ENCODE peak calls at places on chromosomes 2 and 18, in five cellular contexts. One of them, this sample, is unnamed.

GRCh38 chr18:9405977-9406376 is 69.3 kb upstream of the RALBP1 start:
- DNase-seq in HepG2: no peak
- DNase-seq in K562: no peak
- DNase-seq in WTC11: no peak
- DNase-seq in GM12878: no peak
- DNase-seq in this sample: no peak

GRCh38 chr18:36633961-36634412 is 194.8 kb downstream of the TPGS2 start:
- DNase-seq in K562: no peak
- DNase-seq in WTC11: no peak
- DNase-seq in GM12878: peak
- DNase-seq in HepG2: no peak
- DNase-seq in this sample: no peak

GRCh38 chr2:165070089-165070488 is 114.8 kb upstream of the SLC38A11 start:
- DNase-seq in HepG2: no peak
- DNase-seq in K562: no peak
- DNase-seq in WTC11: peak
- DNase-seq in GM12878: no peak
- DNase-seq in this sample: no peak

GRCh38 chr18:3604626-3605408 is 154.8 kb downstream of the TGIF1 start:
- DNase-seq in GM12878: peak
- DNase-seq in HepG2: peak
- DNase-seq in K562: peak
- DNase-seq in WTC11: no peak
- DNase-seq in this sample: no peak

GRCh38 chr2:88853403-88853790 is 161.9 kb downstream of the RPIA start:
- DNase-seq in WTC11: no peak
- DNase-seq in GM12878: no peak
- DNase-seq in HepG2: no peak
- DNase-seq in K562: no peak
- DNase-seq in this sample: no peak

GRCh38 chr2:144995482-144995881 is 475.6 kb upstream of the ZEB2 start:
- DNase-seq in K562: no peak
- DNase-seq in WTC11: no peak
- DNase-seq in HepG2: no peak
- DNase-seq in GM12878: no peak
- DNase-seq in this sample: no peak

GRCh38 chr2:76247006-76247405 is 536.3 kb upstream of the GCFC2 start:
- DNase-seq in HepG2: no peak
- DNase-seq in K562: no peak
- DNase-seq in GM12878: no peak
- DNase-seq in WTC11: no peak
- DNase-seq in this sample: no peak

GRCh38 chr2:33425660-33426059 is 50.8 kb upstream of the RASGRP3 start:
- DNase-seq in HepG2: no peak
- DNase-seq in K562: no peak
- DNase-seq in WTC11: no peak
- DNase-seq in GM12878: no peak
- DNase-seq in this sample: no peak

GRCh38 chr2:22282215-22282614 is 1102.8 kb upstream of the KLHL29 start:
- DNase-seq in WTC11: no peak
- DNase-seq in GM12878: no peak
- DNase-seq in HepG2: no peak
- DNase-seq in K562: no peak
- DNase-seq in this sample: no peak

GRCh38 chr2:32805104-32806095 is 141.4 kb upstream of the LTBP1 start:
- DNase-seq in K562: no peak
- DNase-seq in GM12878: no peak
- DNase-seq in HepG2: peak
- DNase-seq in WTC11: no peak
- DNase-seq in this sample: peak

GRCh38 chr2:113755690-113756063 is 765 bp downstream of the SLC35F5 start:
- DNase-seq in HepG2: peak
- DNase-seq in WTC11: no peak
- DNase-seq in GM12878: peak
- DNase-seq in K562: peak
- DNase-seq in this sample: no peak

GRCh38 chr2:235026649-235027557 is 75.1 kb downstream of the SH3BP4 start:
- DNase-seq in HepG2: no peak
- DNase-seq in WTC11: no peak
- DNase-seq in K562: no peak
- DNase-seq in GM12878: no peak
- DNase-seq in this sample: peak

GRCh38 chr2:143471550-143471949 is 342.3 kb downstream of the ARHGAP15 start:
- DNase-seq in GM12878: no peak
- DNase-seq in WTC11: no peak
- DNase-seq in HepG2: no peak
- DNase-seq in K562: no peak
- DNase-seq in this sample: no peak

GRCh38 chr2:119591523-119591922 is 47.3 kb downstream of the CFAP221 start:
- DNase-seq in GM12878: no peak
- DNase-seq in WTC11: no peak
- DNase-seq in HepG2: no peak
- DNase-seq in K562: no peak
- DNase-seq in this sample: no peak

GRCh38 chr2:63822478-63822877 is 19.2 kb upstream of the UGP2 start:
- DNase-seq in K562: no peak
- DNase-seq in WTC11: no peak
- DNase-seq in GM12878: no peak
- DNase-seq in HepG2: no peak
- DNase-seq in this sample: no peak

GRCh38 chr2:118221952-118222594 is 133.8 kb downstream of the INSIG2 start:
- DNase-seq in K562: peak
- DNase-seq in HepG2: peak
- DNase-seq in WTC11: no peak
- DNase-seq in GM12878: no peak
- DNase-seq in this sample: peak

GRCh38 chr2:240588669-240589068 is 2.1 kb downstream of the CAPN10 start:
- DNase-seq in K562: no peak
- DNase-seq in WTC11: no peak
- DNase-seq in GM12878: no peak
- DNase-seq in HepG2: no peak
- DNase-seq in this sample: no peak

GRCh38 chr18:62996552-62996951 is 281.2 kb downstream of the PHLPP1 start:
- DNase-seq in HepG2: no peak
- DNase-seq in K562: no peak
- DNase-seq in WTC11: no peak
- DNase-seq in GM12878: no peak
- DNase-seq in this sample: no peak
- TF ChIP-seq ESRRA in HepG2: no peak
- TF ChIP-seq ESRRA in K562: no peak
- TF ChIP-seq ESRRA in WTC11: no peak
- TF ChIP-seq ESRRA in GM12878: no peak
- TF ChIP-seq ESRRA in this sample: no peak

GRCh38 chr2:239548491-239548890 is 147.7 kb upstream of the HDAC4 start:
- DNase-seq in GM12878: no peak
- DNase-seq in WTC11: no peak
- DNase-seq in K562: no peak
- DNase-seq in HepG2: no peak
- DNase-seq in this sample: no peak
- TF ChIP-seq ESRRA in GM12878: no peak
- TF ChIP-seq ESRRA in WTC11: no peak
- TF ChIP-seq ESRRA in K562: no peak
- TF ChIP-seq ESRRA in HepG2: no peak
- TF ChIP-seq ESRRA in this sample: no peak

GRCh38 chr2:177478029-177478428 is 85.5 kb downstream of the AGPS start:
- DNase-seq in WTC11: no peak
- DNase-seq in HepG2: no peak
- DNase-seq in GM12878: no peak
- DNase-seq in K562: peak
- DNase-seq in this sample: no peak

GRCh38 chr2:177476897-177477296 is 84.3 kb downstream of the AGPS start:
- DNase-seq in WTC11: no peak
- DNase-seq in GM12878: no peak
- DNase-seq in HepG2: no peak
- DNase-seq in K562: no peak
- DNase-seq in this sample: no peak

GRCh38 chr2:177471990-177472389 is 79.4 kb downstream of the AGPS start:
- DNase-seq in K562: no peak
- DNase-seq in HepG2: no peak
- DNase-seq in GM12878: no peak
- DNase-seq in WTC11: no peak
- DNase-seq in this sample: no peak

GRCh38 chr2:177474904-177475474 is 82.4 kb downstream of the AGPS start:
- DNase-seq in HepG2: no peak
- DNase-seq in GM12878: no peak
- DNase-seq in WTC11: no peak
- DNase-seq in K562: no peak
- DNase-seq in this sample: no peak

DNA sequence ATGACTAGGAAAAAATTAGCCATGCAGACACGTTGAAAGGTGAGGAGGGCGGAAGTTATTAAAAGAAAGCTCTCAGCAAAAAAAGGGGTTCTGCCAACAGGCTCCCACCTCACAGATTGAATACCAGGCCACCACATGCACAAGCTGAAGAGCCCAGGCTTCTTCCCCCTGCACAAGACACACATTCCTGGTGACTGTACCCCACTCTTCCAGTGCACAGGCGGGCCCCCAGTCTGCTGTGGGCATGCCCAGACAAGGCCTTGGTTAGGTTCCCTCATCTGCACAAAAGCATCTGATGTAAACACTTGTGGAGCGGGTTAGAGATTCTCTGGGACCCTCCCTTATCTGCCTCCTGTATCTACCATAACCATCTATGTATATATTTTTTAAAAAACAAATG is 81.7 kb downstream of the AGPS start:
- DNase-seq in GM12878: no peak
- DNase-seq in HepG2: no peak
- DNase-seq in K562: no peak
- DNase-seq in WTC11: no peak
- DNase-seq in this sample: no peak
- TF ChIP-seq ESRRA in GM12878: no peak
- TF ChIP-seq ESRRA in HepG2: no peak
- TF ChIP-seq ESRRA in K562: no peak
- TF ChIP-seq ESRRA in WTC11: no peak
- TF ChIP-seq ESRRA in this sample: no peak

GRCh38 chr2:10220516-10221391 is 82.0 kb upstream of the HPCAL1 start:
- DNase-seq in HepG2: no peak
- DNase-seq in GM12878: no peak
- DNase-seq in K562: peak
- DNase-seq in WTC11: no peak
- DNase-seq in this sample: no peak
- TF ChIP-seq ESRRA in HepG2: no peak
- TF ChIP-seq ESRRA in GM12878: no peak
- TF ChIP-seq ESRRA in K562: no peak
- TF ChIP-seq ESRRA in WTC11: no peak
- TF ChIP-seq ESRRA in this sample: no peak

DNA sequence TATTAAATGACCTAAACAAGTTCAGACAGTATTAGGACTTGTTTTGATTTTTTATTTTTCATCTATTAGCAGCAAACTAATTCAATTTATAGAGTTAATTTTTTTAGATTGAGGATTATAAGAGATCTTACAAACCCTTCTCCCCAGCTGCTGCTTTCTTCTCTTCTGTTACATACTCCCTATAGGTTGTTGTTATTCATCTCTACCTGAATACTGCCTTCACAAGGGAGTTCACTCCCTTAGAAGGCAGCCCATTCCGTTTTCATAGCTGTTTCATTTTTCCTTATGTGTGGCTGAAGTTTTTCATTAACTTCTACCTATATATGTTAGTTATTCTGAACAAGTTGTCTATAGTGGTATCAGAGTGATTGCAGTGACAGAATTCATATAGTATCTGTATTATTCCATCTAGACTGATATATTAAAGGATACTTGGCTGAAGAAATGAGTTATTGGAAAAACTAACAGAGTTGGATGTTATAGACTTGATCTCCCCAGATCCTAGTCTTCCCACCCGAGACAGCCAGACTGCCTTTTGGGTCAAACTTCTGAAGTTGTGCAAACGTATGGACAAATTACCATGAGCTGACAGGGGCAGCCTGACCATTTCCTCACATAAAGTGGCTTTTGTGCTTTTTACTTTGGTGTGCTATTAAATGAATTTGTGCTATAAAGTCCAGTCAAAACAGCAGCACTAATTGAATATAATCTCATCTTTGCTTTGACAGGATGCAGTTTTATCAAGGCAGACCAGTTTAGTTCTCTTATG is 8.7 kb downstream of the GLS start:
- DNase-seq in GM12878: no peak
- DNase-seq in WTC11: no peak
- DNase-seq in K562: no peak
- DNase-seq in HepG2: no peak
- DNase-seq in this sample: no peak
- TF ChIP-seq ESRRA in GM12878: no peak
- TF ChIP-seq ESRRA in WTC11: no peak
- TF ChIP-seq ESRRA in K562: no peak
- TF ChIP-seq ESRRA in HepG2: no peak
- TF ChIP-seq ESRRA in this sample: no peak

DNA sequence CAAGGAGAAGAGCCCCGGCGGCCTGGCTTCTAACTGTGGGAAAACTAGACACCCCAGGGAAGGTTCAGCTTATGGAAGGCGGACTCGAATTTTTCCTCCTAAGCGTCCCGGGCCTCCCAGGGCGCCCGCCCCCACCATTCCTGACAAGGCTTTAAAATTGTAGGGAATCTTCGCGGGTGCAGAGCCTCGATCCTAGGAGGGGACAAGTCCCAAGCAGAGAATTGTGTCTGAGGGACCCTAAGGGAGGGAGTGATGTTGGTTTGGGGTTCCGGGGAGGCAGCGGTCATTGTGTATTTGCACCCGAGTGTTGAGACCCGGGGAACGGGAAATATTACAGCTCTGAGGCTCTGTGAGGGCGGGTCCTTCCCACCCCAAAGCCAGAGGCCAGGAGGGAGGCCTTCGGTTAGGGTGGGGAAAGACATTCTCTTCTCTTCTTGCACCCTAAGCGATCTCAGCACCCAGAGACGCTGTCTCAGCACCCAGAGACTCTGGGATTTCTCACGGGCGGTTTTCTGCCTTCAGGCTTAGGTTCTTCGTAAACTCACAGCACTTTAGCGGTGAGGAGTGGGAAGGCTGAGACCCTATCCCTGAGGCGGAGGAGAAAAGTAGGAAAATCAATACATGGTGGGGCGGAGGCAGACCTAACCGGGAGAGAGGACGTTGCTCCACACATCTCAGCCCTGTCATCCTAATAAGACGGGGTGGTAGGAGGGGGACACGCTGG is 7.6 kb downstream of the OSR1 start:
- DNase-seq in K562: no peak
- DNase-seq in HepG2: no peak
- DNase-seq in WTC11: no peak
- DNase-seq in GM12878: no peak
- DNase-seq in this sample: no peak
- TF ChIP-seq ESRRA in K562: no peak
- TF ChIP-seq ESRRA in HepG2: no peak
- TF ChIP-seq ESRRA in WTC11: no peak
- TF ChIP-seq ESRRA in GM12878: no peak
- TF ChIP-seq ESRRA in this sample: no peak

This sample was measured in A549.